ENCODE peak calls at places on chromosomes 12 and 14, in seven cellular contexts. One of them, this sample, is unnamed.
A peak's percentile ranks its signal among the peaks of the same experiment; 100 is the strongest.

GRCh38 chr12:108816652-108817335 is 40.6 kb downstream of the SSH1 start:
- DNase-seq in A673: no peak
- DNase-seq in thoracic aorta: no peak
- DNase-seq in endodermal cell: no peak
- DNase-seq in uterus: no peak
- DNase-seq in CD8-positive, alpha-beta T cell: no peak
- DNase-seq in left lung: peak; percentile 72
- DNase-seq in this sample: no peak

GRCh38 chr12:9096563-9097176 is 19.0 kb downstream of the A2M start:
- DNase-seq in thoracic aorta: no peak
- DNase-seq in uterus: no peak
- DNase-seq in left lung: no peak
- DNase-seq in CD8-positive, alpha-beta T cell: no peak
- DNase-seq in A673: no peak
- DNase-seq in endodermal cell: no peak
- DNase-seq in this sample: no peak

GRCh38 chr12:95532851-95533250 is 18.4 kb downstream of the USP44 start:
- DNase-seq in endodermal cell: no peak
- DNase-seq in thoracic aorta: no peak
- DNase-seq in uterus: no peak
- DNase-seq in left lung: no peak
- DNase-seq in A673: no peak
- DNase-seq in CD8-positive, alpha-beta T cell: no peak
- DNase-seq in this sample: no peak

GRCh38 chr12:75661927-75662326 is 150.5 kb upstream of the KRR1 start:
- DNase-seq in left lung: no peak
- DNase-seq in uterus: no peak
- DNase-seq in thoracic aorta: no peak
- DNase-seq in CD8-positive, alpha-beta T cell: no peak
- DNase-seq in A673: no peak
- DNase-seq in endodermal cell: no peak
- DNase-seq in this sample: no peak

GRCh38 chr14:24734917-24735500 is 101.0 kb upstream of the GZMB start:
- DNase-seq in thoracic aorta: no peak
- DNase-seq in left lung: no peak
- DNase-seq in uterus: no peak
- DNase-seq in endodermal cell: peak; percentile 71
- DNase-seq in CD8-positive, alpha-beta T cell: peak; percentile 14
- DNase-seq in A673: peak; percentile 83
- DNase-seq in this sample: no peak

GRCh38 chr12:114064497-114064896 is 98.4 kb upstream of the RBM19 start:
- DNase-seq in left lung: no peak
- DNase-seq in A673: no peak
- DNase-seq in CD8-positive, alpha-beta T cell: no peak
- DNase-seq in uterus: no peak
- DNase-seq in thoracic aorta: no peak
- DNase-seq in endodermal cell: no peak
- DNase-seq in this sample: no peak

GRCh38 chr12:19263666-19264065 is 134.1 kb downstream of the PLEKHA5 start:
- DNase-seq in thoracic aorta: no peak
- DNase-seq in A673: peak; percentile 31
- DNase-seq in CD8-positive, alpha-beta T cell: no peak
- DNase-seq in uterus: no peak
- DNase-seq in left lung: no peak
- DNase-seq in endodermal cell: peak; percentile 61
- DNase-seq in this sample: no peak

GRCh38 chr14:68760771-68761170 is 32.1 kb downstream of the ZFP36L1 start:
- DNase-seq in CD8-positive, alpha-beta T cell: no peak
- DNase-seq in A673: no peak
- DNase-seq in endodermal cell: no peak
- DNase-seq in uterus: no peak
- DNase-seq in left lung: no peak
- DNase-seq in thoracic aorta: no peak
- DNase-seq in this sample: no peak

GRCh38 chr12:25730489-25731349 is 177.6 kb upstream of the LMNTD1 start:
- DNase-seq in CD8-positive, alpha-beta T cell: no peak
- DNase-seq in uterus: no peak
- DNase-seq in A673: no peak
- DNase-seq in left lung: no peak
- DNase-seq in thoracic aorta: no peak
- DNase-seq in endodermal cell: peak; percentile 76
- DNase-seq in this sample: no peak

GRCh38 chr12:49301759-49302158 is 6.8 kb downstream of the PRPH start:
- DNase-seq in CD8-positive, alpha-beta T cell: no peak
- DNase-seq in endodermal cell: peak; percentile 67
- DNase-seq in left lung: no peak
- DNase-seq in uterus: no peak
- DNase-seq in A673: no peak
- DNase-seq in thoracic aorta: no peak
- DNase-seq in this sample: no peak

GRCh38 chr12:44640831-44641230 is 235.3 kb downstream of the NELL2 start:
- DNase-seq in uterus: no peak
- DNase-seq in A673: no peak
- DNase-seq in thoracic aorta: no peak
- DNase-seq in endodermal cell: no peak
- DNase-seq in left lung: no peak
- DNase-seq in CD8-positive, alpha-beta T cell: no peak
- DNase-seq in this sample: no peak

GRCh38 chr12:65891219-65891618 is 66.9 kb downstream of the HMGA2 start:
- DNase-seq in A673: peak; percentile 53
- DNase-seq in uterus: no peak
- DNase-seq in thoracic aorta: no peak
- DNase-seq in endodermal cell: no peak
- DNase-seq in left lung: no peak
- DNase-seq in CD8-positive, alpha-beta T cell: no peak
- DNase-seq in this sample: no peak

GRCh38 chr14:56131865-56132830 is 13.9 kb downstream of the PELI2 start:
- DNase-seq in endodermal cell: no peak
- DNase-seq in left lung: no peak
- DNase-seq in A673: no peak
- DNase-seq in CD8-positive, alpha-beta T cell: no peak
- DNase-seq in uterus: no peak
- DNase-seq in thoracic aorta: no peak
- DNase-seq in this sample: no peak

GRCh38 chr14:90109858-90110257 is 48.1 kb downstream of the KCNK13 start:
- DNase-seq in A673: peak; percentile 13
- DNase-seq in uterus: no peak
- DNase-seq in endodermal cell: peak; percentile 80
- DNase-seq in left lung: no peak
- DNase-seq in CD8-positive, alpha-beta T cell: no peak
- DNase-seq in thoracic aorta: no peak
- DNase-seq in this sample: no peak

GRCh38 chr14:23009483-23009938 is 432 bp downstream of the C14orf93 start:
- DNase-seq in A673: no peak
- DNase-seq in left lung: no peak
- DNase-seq in uterus: no peak
- DNase-seq in thoracic aorta: no peak
- DNase-seq in CD8-positive, alpha-beta T cell: no peak
- DNase-seq in endodermal cell: no peak
- DNase-seq in this sample: no peak

GRCh38 chr12:129635003-129635685 is 268.7 kb downstream of the TMEM132D start:
- DNase-seq in uterus: no peak
- DNase-seq in A673: no peak
- DNase-seq in left lung: no peak
- DNase-seq in CD8-positive, alpha-beta T cell: no peak
- DNase-seq in endodermal cell: peak; percentile 70
- DNase-seq in thoracic aorta: no peak
- DNase-seq in this sample: no peak

GRCh38 chr12:30796508-30796780 is 41.7 kb upstream of the CAPRIN2 start:
- DNase-seq in CD8-positive, alpha-beta T cell: no peak
- DNase-seq in uterus: no peak
- DNase-seq in A673: peak; percentile 64
- DNase-seq in left lung: no peak
- DNase-seq in endodermal cell: no peak
- DNase-seq in thoracic aorta: no peak
- DNase-seq in this sample: no peak

GRCh38 chr12:95802482-95803264 is 12.1 kb upstream of the NTN4 start:
- DNase-seq in thoracic aorta: no peak
- DNase-seq in uterus: no peak
- DNase-seq in CD8-positive, alpha-beta T cell: no peak
- DNase-seq in A673: no peak
- DNase-seq in left lung: no peak
- DNase-seq in endodermal cell: no peak
- DNase-seq in this sample: no peak

GRCh38 chr12:8922544-8922943 is 8.2 kb downstream of the PHC1 start:
- DNase-seq in left lung: no peak
- DNase-seq in uterus: no peak
- DNase-seq in thoracic aorta: no peak
- DNase-seq in CD8-positive, alpha-beta T cell: no peak
- DNase-seq in endodermal cell: peak; percentile 56
- DNase-seq in A673: no peak
- DNase-seq in this sample: no peak

GRCh38 chr12:123900898-123901376 is 71.7 kb downstream of the CCDC92 start:
- DNase-seq in left lung: no peak
- DNase-seq in uterus: no peak
- DNase-seq in endodermal cell: peak; percentile 84
- DNase-seq in thoracic aorta: no peak
- DNase-seq in A673: peak; percentile 41
- DNase-seq in CD8-positive, alpha-beta T cell: no peak
- DNase-seq in this sample: no peak

GRCh38 chr14:101947577-101947903 is 16.8 kb upstream of the DYNC1H1 start:
- DNase-seq in endodermal cell: no peak
- DNase-seq in A673: peak; percentile 28
- DNase-seq in left lung: no peak
- DNase-seq in thoracic aorta: no peak
- DNase-seq in uterus: no peak
- DNase-seq in CD8-positive, alpha-beta T cell: no peak
- DNase-seq in this sample: no peak

GRCh38 chr14:75222208-75222701 is 45.8 kb upstream of the TMED10 start:
- DNase-seq in left lung: peak; percentile 72
- DNase-seq in endodermal cell: no peak
- DNase-seq in CD8-positive, alpha-beta T cell: no peak
- DNase-seq in thoracic aorta: no peak
- DNase-seq in A673: no peak
- DNase-seq in uterus: no peak
- DNase-seq in this sample: no peak

GRCh38 chr14:53217283-53217994 is 64.3 kb upstream of the DDHD1 start:
- DNase-seq in left lung: peak; percentile 81
- DNase-seq in uterus: peak; percentile 27
- DNase-seq in A673: peak; percentile 79
- DNase-seq in thoracic aorta: peak; percentile 9
- DNase-seq in endodermal cell: peak; percentile 97
- DNase-seq in CD8-positive, alpha-beta T cell: peak; percentile 62
- DNase-seq in this sample: no peak

GRCh38 chr14:53214384-53214783 is 61.3 kb upstream of the DDHD1 start:
- DNase-seq in CD8-positive, alpha-beta T cell: no peak
- DNase-seq in thoracic aorta: no peak
- DNase-seq in uterus: no peak
- DNase-seq in A673: no peak
- DNase-seq in left lung: no peak
- DNase-seq in endodermal cell: no peak
- DNase-seq in this sample: no peak

GRCh38 chr14:53215101-53215500 is 62.0 kb upstream of the DDHD1 start:
- DNase-seq in endodermal cell: no peak
- DNase-seq in left lung: no peak
- DNase-seq in uterus: no peak
- DNase-seq in thoracic aorta: no peak
- DNase-seq in A673: no peak
- DNase-seq in CD8-positive, alpha-beta T cell: no peak
- DNase-seq in this sample: no peak

GRCh38 chr14:53218161-53218560 is 65.0 kb upstream of the DDHD1 start:
- DNase-seq in left lung: no peak
- DNase-seq in endodermal cell: no peak
- DNase-seq in CD8-positive, alpha-beta T cell: no peak
- DNase-seq in thoracic aorta: no peak
- DNase-seq in A673: no peak
- DNase-seq in uterus: no peak
- DNase-seq in this sample: no peak
- H3K4me3 ChIP-seq in left lung: peak overlapping the region; percentile 53
- H3K4me3 ChIP-seq in endodermal cell: peak overlapping the region; percentile 84
- H3K4me3 ChIP-seq in CD8-positive, alpha-beta T cell: peak overlapping the region; percentile 65
- H3K4me3 ChIP-seq in thoracic aorta: peak overlapping the region; percentile 84
- H3K4me3 ChIP-seq in A673: peak overlapping the region; percentile 56
- H3K4me3 ChIP-seq in uterus: peak overlapping the region; percentile 41
- H3K4me3 ChIP-seq in this sample: peak overlapping the region; percentile 76

DNA sequence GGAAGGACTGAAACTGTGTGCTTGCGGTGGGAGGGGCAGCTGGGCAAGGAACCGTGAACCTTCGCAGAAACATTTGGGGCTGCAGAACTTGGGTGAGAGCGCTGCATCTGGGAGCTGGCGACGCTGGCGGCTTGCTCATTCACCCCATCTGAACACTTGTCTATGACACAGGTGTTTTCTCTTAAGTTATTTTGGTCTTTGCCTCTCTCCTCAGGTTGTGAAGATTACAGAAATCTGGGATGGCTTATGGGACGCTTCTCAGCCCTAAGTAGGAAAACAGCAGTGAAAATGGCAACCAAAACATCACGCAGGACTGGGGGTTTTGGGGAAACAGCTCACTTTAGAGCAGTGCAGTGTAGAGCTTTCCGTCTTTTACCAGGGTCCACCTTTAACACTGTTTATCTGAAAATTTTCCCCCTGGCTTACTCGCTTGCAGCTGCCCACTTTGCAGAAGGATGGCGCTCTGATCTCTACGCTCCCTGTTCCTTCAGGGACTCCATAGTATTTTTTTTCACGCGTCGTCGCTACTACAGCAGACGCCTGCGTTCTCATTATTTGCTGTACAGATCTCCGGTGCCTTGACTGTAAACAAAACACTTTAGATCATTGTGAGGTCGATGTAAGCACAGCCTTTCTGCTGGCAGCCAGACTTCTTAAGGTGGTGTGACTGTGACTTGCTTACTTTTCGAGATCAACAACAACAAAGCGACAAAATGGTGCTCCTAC is 2.7 kb upstream of the CDKN1B start:
- DNase-seq in CD8-positive, alpha-beta T cell: peak; percentile 69
- DNase-seq in thoracic aorta: no peak
- DNase-seq in uterus: peak; percentile 65
- DNase-seq in A673: peak; percentile 47
- DNase-seq in endodermal cell: peak; percentile 75
- DNase-seq in left lung: peak; percentile 59
- DNase-seq in this sample: no peak
- TF ChIP-seq CTCF in CD8-positive, alpha-beta T cell: no peak
- TF ChIP-seq CTCF in thoracic aorta: no peak
- TF ChIP-seq CTCF in uterus: peak; percentile 5
- TF ChIP-seq CTCF in A673: peak; percentile 53
- TF ChIP-seq CTCF in endodermal cell: peak; percentile 81
- TF ChIP-seq CTCF in left lung: no peak
- TF ChIP-seq CTCF in this sample: peak; percentile 21

DNA sequence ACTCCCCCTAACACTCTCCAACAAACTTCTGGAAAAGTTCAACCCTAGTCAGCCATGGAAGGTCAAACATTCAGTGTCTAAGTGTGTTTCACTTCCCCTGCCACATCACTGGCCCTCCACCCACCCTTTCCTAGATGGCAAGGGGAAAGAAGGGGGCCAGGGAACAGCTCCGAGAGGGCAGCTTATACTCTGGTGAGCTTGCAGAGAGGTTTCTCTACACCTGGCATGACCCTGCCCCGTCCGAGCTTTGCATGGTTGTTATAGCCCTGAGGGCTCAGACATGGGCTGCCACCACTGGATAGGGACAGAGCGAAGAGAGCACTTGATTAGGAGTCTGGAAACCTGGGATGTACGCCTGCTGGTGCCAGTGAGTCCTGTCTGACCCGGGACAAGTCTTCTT is 4.0 kb downstream of the ACVRL1 start:
- DNase-seq in A673: no peak
- DNase-seq in uterus: no peak
- DNase-seq in endodermal cell: no peak
- DNase-seq in thoracic aorta: no peak
- DNase-seq in CD8-positive, alpha-beta T cell: no peak
- DNase-seq in left lung: no peak
- DNase-seq in this sample: no peak
- H3K27me3 ChIP-seq in A673: no peaks in the 10 kb centered on the region
- H3K27me3 ChIP-seq in uterus: no peaks in the 10 kb centered on the region
- H3K27me3 ChIP-seq in endodermal cell: peaks cover 34% of the 10 kb centered on the region
- H3K27me3 ChIP-seq in thoracic aorta: no peaks in the 10 kb centered on the region
- H3K27me3 ChIP-seq in CD8-positive, alpha-beta T cell: peaks cover 10% of the 10 kb centered on the region
- H3K27me3 ChIP-seq in left lung: peaks cover 12% of the 10 kb centered on the region
- H3K27me3 ChIP-seq in this sample: no peaks in the 10 kb centered on the region

GRCh38 chr14:76998777-76999366 is 29.6 kb downstream of the IRF2BPL start:
- DNase-seq in A673: no peak
- DNase-seq in CD8-positive, alpha-beta T cell: no peak
- DNase-seq in endodermal cell: no peak
- DNase-seq in uterus: no peak
- DNase-seq in thoracic aorta: no peak
- DNase-seq in left lung: no peak
- DNase-seq in this sample: no peak
- H3K4me3 ChIP-seq in A673: no peak overlapping the region
- H3K4me3 ChIP-seq in CD8-positive, alpha-beta T cell: no peak overlapping the region
- H3K4me3 ChIP-seq in endodermal cell: no peak overlapping the region
- H3K4me3 ChIP-seq in uterus: no peak overlapping the region
- H3K4me3 ChIP-seq in thoracic aorta: no peak overlapping the region
- H3K4me3 ChIP-seq in left lung: no peak overlapping the region
- H3K4me3 ChIP-seq in this sample: no peak overlapping the region

This sample was measured in esophagus squamous epithelium.